ENCODE peak calls at places on chromosome 2, in eight cellular contexts. E, M, Z, R, P, U, B and C are unnamed samples.
A peak's percentile ranks its signal among the peaks of the same experiment; 100 is the strongest.

GRCh38 chr2:101745711-101746694 is 48.5 kb downstream of the MAP4K4 start:
- DNase-seq in E (no peak), U (peak; percentile 38), P (peak; percentile 72), M (no peak), Z (no peak), R (no peak), B (no peak), C (no peak)

GRCh38 chr2:134609924-134610498 is 108.8 kb downstream of the TMEM163 start:
- DNase-seq in U (no peak), E (peak; percentile 23), M (no peak), R (no peak), B (no peak), Z (no peak), P (no peak), C (no peak)

GRCh38 chr2:200728630-200729029 is 83.1 kb upstream of the BZW1 start:
- DNase-seq in U (peak; percentile 8), B (peak; percentile 58), P (peak; percentile 85), R (no peak), M (no peak), Z (no peak), E (no peak), C (peak; percentile 79)

GRCh38 chr2:56357655-56358295 is 174.0 kb downstream of the CCDC85A start:
- DNase-seq in P (peak; percentile 17), R (no peak), M (no peak), U (no peak), B (no peak), E (no peak), Z (no peak), C (peak; percentile 26)

GRCh38 chr2:406231-406630 is 118.3 kb upstream of the ALKAL2 start:
- DNase-seq in M (no peak), Z (no peak), P (no peak), U (no peak), B (no peak), E (no peak), R (no peak), C (no peak)

GRCh38 chr2:155021591-155021990 is 323.1 kb downstream of the KCNJ3 start:
- DNase-seq in E (no peak), B (no peak), M (no peak), R (no peak), U (no peak), P (no peak), Z (no peak), C (no peak)

GRCh38 chr2:233338046-233338445 is 16.2 kb upstream of the DGKD start:
- DNase-seq in Z (no peak), B (peak; percentile 7), R (no peak), M (no peak), P (no peak), E (no peak), U (no peak), C (no peak)

GRCh38 chr2:172693529-172694185 is 42.0 kb upstream of the RAPGEF4 start:
- DNase-seq in E (no peak), Z (no peak), P (peak; percentile 28), M (no peak), R (no peak), U (no peak), B (no peak), C (no peak)

GRCh38 chr2:165839610-165840009 is 45.6 kb upstream of the GALNT3 start:
- DNase-seq in E (no peak), Z (no peak), R (no peak), U (peak; percentile 39), P (peak; percentile 46), B (no peak), M (no peak), C (no peak)

GRCh38 chr2:12602661-12603060 is 114.1 kb upstream of the TRIB2 start:
- DNase-seq in Z (no peak), R (no peak), B (no peak), U (no peak), M (no peak), P (no peak), E (no peak), C (no peak)

GRCh38 chr2:51782874-51783765 is 751.2 kb upstream of the NRXN1 start:
- DNase-seq in Z (no peak), E (no peak), P (peak; percentile 32), B (no peak), U (no peak), M (no peak), R (no peak), C (peak; percentile 45)

GRCh38 chr2:185738679-185739472 is at the start of gene FSIP2:
- DNase-seq in Z (peak; percentile 61), B (peak; percentile 37), E (peak; percentile 89), P (peak; percentile 45), R (no peak), U (no peak), M (peak; percentile 41), C (peak; percentile 40)

DNA sequence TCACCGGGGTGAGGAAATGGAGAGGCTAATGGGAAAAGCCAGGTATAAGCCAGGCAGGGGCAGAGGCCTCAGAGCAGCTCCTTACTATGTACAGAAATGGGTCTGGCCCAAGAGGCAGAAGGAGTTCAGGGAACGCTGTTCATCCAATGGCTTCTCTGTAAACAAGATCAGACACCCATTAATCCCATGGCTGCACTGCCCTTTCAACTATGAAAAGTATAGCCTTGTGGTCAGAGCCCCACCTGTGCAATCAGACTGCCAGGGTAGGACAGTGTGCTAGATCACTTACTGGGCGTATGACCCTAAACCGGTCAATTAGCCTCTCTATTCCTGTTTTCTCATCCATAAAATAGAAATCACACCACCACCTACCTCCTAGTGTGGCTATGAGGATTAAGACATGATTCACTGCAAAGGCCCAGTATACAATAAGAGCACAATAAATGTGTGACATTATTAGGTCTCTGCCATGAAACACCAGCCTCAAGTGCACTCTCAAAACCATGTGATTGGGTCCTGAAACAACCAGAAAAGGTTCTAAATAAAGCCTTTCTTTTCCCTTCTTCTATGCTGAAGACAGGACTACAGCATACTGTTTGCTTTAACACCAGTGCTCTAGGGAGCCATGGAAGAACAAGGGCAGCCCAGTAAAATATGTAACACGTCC is 4.4 kb downstream of the ANKRD44 start:
- DNase-seq in B (no peak), R (no peak), M (no peak), U (no peak), P (no peak), Z (no peak), E (no peak), C (no peak)
- H3K4me3 ChIP-seq in B (no peak overlapping the region), R (peak overlapping the region; percentile 38), M (peak overlapping the region; percentile 85), U (no peak overlapping the region), P (no peak overlapping the region), Z (no peak overlapping the region), E (no peak overlapping the region), C (no peak overlapping the region)

GRCh38 chr2:162116372-162116771 is 35.7 kb downstream of the GCG start:
- DNase-seq in B (no peak), E (no peak), M (no peak), P (no peak), Z (no peak), U (no peak), R (no peak), C (no peak)

GRCh38 chr2:162113771-162114168 is 38.3 kb downstream of the GCG start:
- DNase-seq in R (no peak), Z (peak; percentile 53), B (no peak), M (no peak), E (no peak), P (peak; percentile 72), U (no peak), C (no peak)

GRCh38 chr2:162115076-162115475 is 37.0 kb downstream of the GCG start:
- DNase-seq in R (no peak), M (no peak), U (no peak), E (no peak), P (no peak), B (no peak), Z (no peak), C (no peak)

GRCh38 chr2:162113088-162113770 is 38.8 kb downstream of the GCG start:
- DNase-seq in R (no peak), P (no peak), E (no peak), M (no peak), Z (no peak), U (no peak), B (no peak), C (no peak)

GRCh38 chr2:162114291-162114690 is 37.8 kb downstream of the GCG start:
- DNase-seq in E (no peak), M (no peak), R (no peak), P (peak; percentile 37), U (no peak), Z (no peak), B (no peak), C (no peak)
- H3K4me3 ChIP-seq in E (no peak overlapping the region), M (no peak overlapping the region), R (no peak overlapping the region), P (no peak overlapping the region), U (no peak overlapping the region), Z (no peak overlapping the region), B (no peak overlapping the region), C (no peak overlapping the region)

GRCh38 chr2:120866483-120867140 is 130.9 kb downstream of the GLI2 start:
- DNase-seq in Z (peak; percentile 39), M (no peak), U (no peak), E (no peak), B (peak; percentile 34), R (no peak), P (no peak), C (no peak)
- H3K4me3 ChIP-seq in Z (no peak overlapping the region), M (no peak overlapping the region), U (peak overlapping the region; percentile 57), E (no peak overlapping the region), B (no peak overlapping the region), R (no peak overlapping the region), P (peak overlapping the region; percentile 63), C (peak overlapping the region; percentile 41)

GRCh38 chr2:95345066-95345414 is 47.9 kb downstream of the KCNIP3 start:
- DNase-seq in R (no peak), M (no peak), Z (no peak), U (no peak), P (no peak), E (no peak), B (no peak), C (no peak)

GRCh38 chr2:95346236-95346737 is 49.1 kb downstream of the KCNIP3 start:
- DNase-seq in U (no peak), E (peak; percentile 62), B (peak; percentile 90), M (no peak), Z (peak; percentile 74), P (peak; percentile 25), R (no peak), C (no peak)

GRCh38 chr2:95344656-95345055 is 47.5 kb downstream of the KCNIP3 start:
- DNase-seq in U (no peak), Z (no peak), M (no peak), E (no peak), P (no peak), B (peak; percentile 19), R (no peak), C (no peak)

GRCh38 chr2:95346738-95347671 is 49.9 kb downstream of the KCNIP3 start:
- DNase-seq in Z (no peak), M (no peak), E (no peak), R (no peak), U (no peak), P (peak; percentile 15), B (peak; percentile 69), C (no peak)

DNA sequence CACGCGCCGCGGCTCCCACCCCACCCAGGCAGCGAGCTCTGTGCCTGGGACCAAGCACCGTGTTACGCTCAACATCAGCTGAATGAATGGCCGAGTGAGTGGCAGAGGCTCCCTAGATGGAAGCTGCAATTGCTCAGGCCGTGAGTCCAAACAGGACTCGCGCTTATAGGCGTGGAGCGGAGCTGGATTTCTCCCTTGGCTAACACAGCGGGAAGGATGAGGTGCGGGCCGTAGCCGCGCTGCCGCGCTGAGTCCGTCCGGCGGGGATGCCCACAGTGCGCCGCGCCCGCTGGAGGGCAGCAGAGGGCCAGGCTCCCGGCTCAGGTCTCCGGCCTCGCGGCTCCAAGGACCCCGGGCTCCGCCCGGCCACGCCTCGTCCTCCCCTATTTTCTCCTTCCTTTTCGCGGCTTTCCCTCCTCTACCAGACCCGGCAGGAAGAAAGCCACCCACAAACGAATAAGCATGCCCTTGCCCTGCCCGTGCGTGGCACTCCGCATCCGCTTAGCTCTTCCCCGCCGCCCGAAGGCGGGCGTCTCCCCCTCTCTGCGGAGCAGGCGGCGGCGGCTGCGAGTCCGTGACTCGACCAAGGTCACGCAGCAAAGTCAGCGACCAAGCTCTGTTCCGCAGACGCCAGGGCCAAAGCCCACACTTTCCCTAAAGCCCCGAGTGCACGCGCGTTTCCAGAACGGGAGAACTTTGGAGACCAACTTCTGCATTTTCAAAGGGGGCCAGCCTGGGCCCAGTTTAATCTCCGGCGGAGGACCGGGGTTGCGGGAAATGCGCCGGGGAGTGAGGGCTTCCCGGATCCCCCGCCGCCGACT is 48.5 kb downstream of the KCNIP3 start:
- DNase-seq in R (peak; percentile 22), Z (peak; percentile 87), M (no peak), U (peak; percentile 20), E (peak; percentile 84), B (peak; percentile 95), P (peak; percentile 81), C (peak; percentile 59)
- H3K4me3 ChIP-seq in R (peak overlapping the region; percentile 49), Z (peak overlapping the region; percentile 82), M (peak overlapping the region; percentile 45), U (peak overlapping the region; percentile 58), E (peak overlapping the region; percentile 55), B (peak overlapping the region; percentile 69), P (peak overlapping the region; percentile 57), C (peak overlapping the region; percentile 73)